ENCODE peak calls at places on chromosomes 16 and 17, in five cellular contexts. U is aorta; J is cardiac muscle cell; X is heart right ventricle; Q is naive thymus-derived CD4-positive, alpha-beta T cell. Y is an unnamed sample.

GRCh38 chr16:56424791-56425438 is 430 bp downstream of the AMFR start:
- DNase-seq in U (peak; percentile 85), J (peak; percentile 15), X (peak; percentile 17), Q (peak; percentile 65), Y (peak; percentile 68)

GRCh38 chr16:87661561-87661960 is 59.3 kb downstream of the JPH3 start:
- DNase-seq in U (no peak), J (peak; percentile 64), X (peak; percentile 43), Q (peak; percentile 41), Y (no peak)

GRCh38 chr16:371729-372521 is 1.6 kb upstream of the MRPL28 start:
- DNase-seq in U (no peak), J (no peak), X (no peak), Q (no peak), Y (no peak)

GRCh38 chr17:76153202-76153601 is 12.2 kb upstream of the FOXJ1 start:
- DNase-seq in U (no peak), J (no peak), X (no peak), Q (no peak), Y (no peak)

GRCh38 chr16:86095131-86095752 is 196.3 kb downstream of the IRF8 start:
- DNase-seq in U (peak; percentile 47), J (no peak), X (no peak), Q (no peak), Y (no peak)

GRCh38 chr16:6018848-6019489 is 921.4 kb upstream of the EEF2KMT start:
- DNase-seq in U (no peak), J (no peak), X (no peak), Q (no peak), Y (no peak)

GRCh38 chr17:67381925-67382257 is 4.8 kb downstream of the PITPNC1 start:
- DNase-seq in U (no peak), J (no peak), X (no peak), Q (no peak), Y (no peak)

GRCh38 chr16:84600343-84601229 is 17.3 kb downstream of the COTL1 start:
- DNase-seq in U (no peak), J (peak; percentile 43), X (no peak), Q (no peak), Y (no peak)

GRCh38 chr17:46053911-46054534 is 55.0 kb downstream of the STH start:
- DNase-seq in U (no peak), J (no peak), X (no peak), Q (no peak), Y (no peak)

GRCh38 chr17:47983492-47984223 is 12.7 kb downstream of the CDK5RAP3 start:
- DNase-seq in U (no peak), J (no peak), X (peak; percentile 16), Q (no peak), Y (no peak)
- H3K27me3 ChIP-seq in U (no peaks in the 10 kb centered on the region), J (no peaks in the 10 kb centered on the region), X (no peaks in the 10 kb centered on the region), Q (no peaks in the 10 kb centered on the region), Y (no peaks in the 10 kb centered on the region)

GRCh38 chr16:58129097-58129936 is at the start of gene CFAP20:
- DNase-seq in U (peak; percentile 98), J (peak; percentile 100), X (peak; percentile 99), Q (peak; percentile 95), Y (peak; percentile 100)

GRCh38 chr16:58127033-58127556 is 2.1 kb downstream of the CFAP20 start:
- DNase-seq in U (no peak), J (peak; percentile 61), X (no peak), Q (no peak), Y (no peak)

GRCh38 chr16:58127634-58128033 is 1.5 kb downstream of the CFAP20 start:
- DNase-seq in U (no peak), J (no peak), X (no peak), Q (no peak), Y (no peak)

GRCh38 chr16:58128721-58129096 is 472 bp downstream of the CFAP20 start:
- DNase-seq in U (no peak), J (no peak), X (no peak), Q (no peak), Y (peak; percentile 47)

DNA sequence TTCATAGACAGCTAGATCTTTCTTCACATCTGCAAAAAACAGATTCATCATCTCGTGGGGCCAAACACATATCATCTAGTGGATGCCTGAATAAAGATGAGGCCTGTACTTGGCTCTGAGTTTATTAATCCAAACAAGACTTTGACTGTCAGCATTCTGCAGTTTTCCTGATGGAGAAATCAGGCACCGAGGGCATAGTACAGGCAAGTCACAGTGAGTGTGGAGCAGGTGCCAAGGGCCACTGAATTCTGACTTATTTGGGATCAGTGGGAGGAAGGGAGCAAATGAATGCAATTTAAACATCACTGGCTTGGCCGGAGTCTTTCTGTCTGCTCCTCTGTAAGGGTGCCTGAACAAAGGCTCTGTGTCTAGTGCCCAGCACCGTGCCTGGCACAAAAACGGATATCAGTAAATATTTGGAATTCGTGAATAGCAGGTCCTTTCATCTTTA is 975 bp downstream of the CFAP20 start:
- DNase-seq in U (no peak), J (no peak), X (no peak), Q (no peak), Y (no peak)
- H3K4me3 ChIP-seq in U (peak overlapping the region; percentile 68), J (peak overlapping the region; percentile 56), X (peak overlapping the region; percentile 92), Q (peak overlapping the region; percentile 52), Y (peak overlapping the region; percentile 95)

GRCh38 chr16:35144212-35144932 is 1685.0 kb downstream of the TP53TG3F start:
- DNase-seq in U (no peak), J (no peak), X (no peak), Q (no peak), Y (no peak)
- H3K9me3 ChIP-seq in U (no peaks in the 10 kb centered on the region), J (no peaks in the 10 kb centered on the region), X (no peaks in the 10 kb centered on the region), Q (no peaks in the 10 kb centered on the region), Y (no peaks in the 10 kb centered on the region)

DNA sequence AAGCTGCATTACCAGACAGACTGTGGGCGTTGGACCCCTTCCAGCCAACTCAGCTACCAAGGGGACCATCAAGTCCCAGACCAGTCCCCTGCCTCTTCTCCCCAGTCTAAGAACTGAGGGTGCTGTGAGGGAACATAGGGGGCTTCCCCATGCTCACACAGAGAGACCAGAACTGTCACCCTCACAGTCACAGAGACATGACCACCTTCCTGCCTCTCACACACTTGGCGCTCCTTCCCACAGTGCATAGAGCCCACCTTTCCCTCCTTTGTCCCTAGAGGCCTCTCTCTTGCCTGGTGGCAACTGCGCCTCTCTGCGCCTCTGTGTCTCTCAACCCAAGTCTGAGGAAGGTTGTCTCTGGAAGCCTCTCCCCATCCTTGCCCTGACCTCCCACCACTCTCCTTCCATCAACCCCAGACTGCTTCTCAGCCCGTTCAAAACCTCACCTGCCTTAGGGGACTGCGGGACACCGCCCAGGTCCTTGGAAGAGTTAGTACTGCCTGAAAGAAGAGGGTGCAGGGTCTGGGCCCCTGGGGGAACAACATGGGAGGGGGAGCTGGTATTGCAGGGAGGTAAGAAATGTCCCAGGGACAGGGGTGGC is 6.1 kb upstream of the LHX1 start:
- DNase-seq in U (no peak), J (no peak), X (no peak), Q (no peak), Y (no peak)
- H3K27me3 ChIP-seq in U (no peaks in the 10 kb centered on the region), J (peaks cover 72% of the 10 kb centered on the region), X (peaks cover 99% of the 10 kb centered on the region), Q (peaks cover 67% of the 10 kb centered on the region), Y (peaks cover 73% of the 10 kb centered on the region)

GRCh38 chr17:4967539-4968165 is at the start of gene SPAG7:
- DNase-seq in U (peak; percentile 97), J (peak; percentile 99), X (peak; percentile 94), Q (peak; percentile 95), Y (peak; percentile 85)

GRCh38 chr17:4968166-4968915 is 724 bp upstream of the SPAG7 start:
- DNase-seq in U (no peak), J (peak; percentile 38), X (no peak), Q (peak; percentile 48), Y (peak; percentile 28)

GRCh38 chr17:4970273-4970672 is 2.7 kb upstream of the SPAG7 start:
- DNase-seq in U (no peak), J (no peak), X (no peak), Q (no peak), Y (no peak)

GRCh38 chr17:4968916-4969550 is 1.4 kb upstream of the SPAG7 start:
- DNase-seq in U (peak; percentile 84), J (peak; percentile 96), X (no peak), Q (peak; percentile 55), Y (peak; percentile 78)

GRCh38 chr17:4969551-4970231 is 2.1 kb upstream of the SPAG7 start:
- DNase-seq in U (no peak), J (peak; percentile 33), X (no peak), Q (peak; percentile 43), Y (no peak)
- H3K4me3 ChIP-seq in U (no peak overlapping the region), J (no peak overlapping the region), X (no peak overlapping the region), Q (no peak overlapping the region), Y (peak overlapping the region; percentile 77)

DNA sequence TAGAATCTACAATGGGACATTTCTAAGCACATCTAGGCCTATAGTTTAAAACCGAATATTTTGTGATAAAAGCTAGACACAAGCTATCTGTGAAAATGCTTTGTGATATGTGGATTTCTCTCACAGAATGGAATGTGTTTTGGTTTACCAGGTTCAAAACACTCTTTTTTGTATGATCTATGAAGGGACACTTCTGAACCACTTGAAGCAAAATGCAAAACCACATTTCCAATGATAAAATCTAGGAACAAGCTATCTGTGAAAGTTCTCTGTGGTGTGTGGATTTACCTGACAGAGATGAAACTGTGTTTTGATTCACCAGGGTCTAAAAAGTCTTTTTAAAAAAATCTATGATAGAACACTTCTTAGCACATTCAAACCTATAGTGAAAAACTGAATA is 2192.4 kb downstream of the TP53TG3F start:
- DNase-seq in U (no peak), J (no peak), X (no peak), Q (no peak), Y (no peak)
- H3K9me3 ChIP-seq in U (no peaks in the 10 kb centered on the region), J (no peaks in the 10 kb centered on the region), X (peaks cover 8% of the 10 kb centered on the region), Q (no peaks in the 10 kb centered on the region), Y (no peaks in the 10 kb centered on the region)

GRCh38 chr16:8959921-8960787 is 3.6 kb downstream of the USP7 start:
- DNase-seq in U (peak; percentile 24), J (peak; percentile 34), X (no peak), Q (no peak), Y (no peak)
- H3K27me3 ChIP-seq in U (no peaks in the 10 kb centered on the region), J (no peaks in the 10 kb centered on the region), X (no peaks in the 10 kb centered on the region), Q (no peaks in the 10 kb centered on the region), Y (no peaks in the 10 kb centered on the region)

DNA sequence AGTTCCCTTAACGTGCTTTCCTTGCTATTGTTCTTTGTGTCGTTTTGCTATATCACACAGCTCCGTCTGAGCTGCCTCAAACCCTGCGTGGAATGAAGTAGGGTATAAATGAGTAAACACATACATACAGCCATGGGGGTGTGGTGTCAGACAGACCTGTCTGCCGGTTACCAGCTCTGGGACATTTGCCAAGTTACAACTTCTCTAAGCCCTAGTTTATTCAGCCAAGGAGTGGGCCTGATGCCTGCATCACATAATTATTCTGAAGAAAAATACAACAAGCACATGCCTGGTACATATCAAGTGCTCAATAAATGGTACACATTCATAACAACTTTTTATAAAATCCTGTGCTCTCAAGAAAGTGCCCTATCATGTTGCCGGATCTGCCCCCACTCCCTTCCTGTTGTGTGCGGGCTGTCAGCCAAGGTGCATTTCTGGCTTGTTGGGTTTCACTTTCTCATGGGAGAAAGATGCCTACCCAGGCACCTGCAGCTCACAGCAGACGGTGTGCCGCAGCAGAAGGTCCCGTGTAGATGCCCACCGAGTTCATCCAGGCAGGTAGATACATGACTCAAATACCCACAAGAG is 30.5 kb downstream of the SMPD3 start:
- DNase-seq in U (no peak), J (no peak), X (peak; percentile 22), Q (peak; percentile 45), Y (no peak)
- H3K4me3 ChIP-seq in U (no peak overlapping the region), J (no peak overlapping the region), X (no peak overlapping the region), Q (peak overlapping the region; percentile 32), Y (no peak overlapping the region)